ENCODE peak calls at places on chromosomes 5 and 9, in five cellular contexts. C is KG1, O is AG10803, E is HAP-1, Q is SHP77. H is an unnamed sample.

GRCh38 chr5:468401-468800 is 25.4 kb downstream of the EXOC3 start:
- DNase-seq in C (no peak), O (no peak), E (no peak), Q (no peak), H (no peak)

GRCh38 chr5:138229387-138229786 is 16.3 kb upstream of the CDC23 start:
- DNase-seq in C (no peak), O (no peak), E (no peak), Q (no peak), H (no peak)

GRCh38 chr5:112865128-112865527 is 4.0 kb downstream of the SRP19 start:
- DNase-seq in C (no peak), O (no peak), E (no peak), Q (no peak), H (no peak)

GRCh38 chr9:78685471-78685870 is 388.5 kb downstream of the PSAT1 start:
- DNase-seq in C (no peak), O (peak; percentile 42), E (no peak), Q (no peak), H (peak; percentile 58)

GRCh38 chr5:57715296-57715695 is 232.7 kb upstream of the ACTBL2 start:
- DNase-seq in C (no peak), O (no peak), E (no peak), Q (no peak), H (no peak)

GRCh38 chr5:59328801-59329296 is 564.7 kb downstream of the PDE4D start:
- DNase-seq in C (no peak), O (peak; percentile 5), E (no peak), Q (no peak), H (no peak)

GRCh38 chr5:103466494-103466893 is 96.1 kb downstream of the NUDT12 start:
- DNase-seq in C (no peak), O (peak; percentile 64), E (no peak), Q (no peak), H (no peak)

GRCh38 chr9:31519011-31519410 is 865.4 kb upstream of the ACO1 start:
- DNase-seq in C (no peak), O (no peak), E (peak; percentile 14), Q (peak; percentile 18), H (no peak)

GRCh38 chr9:72557549-72557948 is 36.1 kb downstream of the TMC1 start:
- DNase-seq in C (no peak), O (peak; percentile 95), E (peak; percentile 31), Q (no peak), H (no peak)

GRCh38 chr9:75983320-75983719 is 92.8 kb downstream of the PCSK5 start:
- DNase-seq in C (no peak), O (no peak), E (no peak), Q (no peak), H (no peak)

GRCh38 chr5:98330871-98331270 is 442.6 kb upstream of the RGMB start:
- DNase-seq in C (no peak), O (no peak), E (no peak), Q (no peak), H (no peak)